ENCODE peak calls at places on chromosomes 13 and 19, in five cellular contexts. G is HCT116, W is transverse colon, B is GM23338, O is H1. S is an unnamed sample.

GRCh38 chr19:55643003-55643732 is at the start of gene ZNF581:
- DNase-seq in G (no peak), W (peak), B (peak), O (no peak), S (no peak)

GRCh38 chr19:46772170-46773017 is 16.0 kb downstream of the SLC1A5 start:
- DNase-seq in G (no peak), W (no peak), B (no peak), O (no peak), S (no peak)

GRCh38 chr13:69882451-69882850 is 225.2 kb upstream of the ATXN8OS start:
- DNase-seq in G (no peak), W (no peak), B (no peak), O (no peak), S (no peak)

GRCh38 chr13:79340490-79340889 is 65.6 kb downstream of the RBM26 start:
- DNase-seq in G (no peak), W (no peak), B (no peak), O (no peak), S (no peak)

GRCh38 chr13:30268673-30269072 is 38.7 kb downstream of the KATNAL1 start:
- DNase-seq in G (no peak), W (no peak), B (no peak), O (no peak), S (no peak)

GRCh38 chr13:70568571-70568970 is 460.3 kb upstream of the KLHL1 start:
- DNase-seq in G (peak), W (no peak), B (peak), O (no peak), S (peak)

GRCh38 chr19:28632357-28633076 is 580.4 kb downstream of the UQCRFS1 start:
- DNase-seq in G (no peak), W (no peak), B (no peak), O (no peak), S (no peak)

GRCh38 chr13:33717775-33718174 is 100.2 kb upstream of the RFC3 start:
- DNase-seq in G (no peak), W (no peak), B (no peak), O (no peak), S (no peak)

GRCh38 chr13:51978836-51979556 is 32.3 kb downstream of the ATP7B start:
- DNase-seq in G (no peak), W (peak), B (no peak), O (no peak), S (no peak)

GRCh38 chr13:80341771-80342271 is 895 bp upstream of the SPRY2 start:
- DNase-seq in G (no peak), W (peak), B (peak), O (no peak), S (no peak)

GRCh38 chr19:48596679-48597465 is 9.7 kb upstream of the SPACA4 start:
- DNase-seq in G (no peak), W (no peak), B (no peak), O (no peak), S (no peak)

GRCh38 chr13:73754727-73755292 is 379.4 kb downstream of the KLF12 start:
- DNase-seq in G (peak), W (no peak), B (peak), O (no peak), S (peak)

GRCh38 chr13:64480206-64480605 is 2749.9 kb downstream of the PCDH9 start:
- DNase-seq in G (no peak), W (no peak), B (no peak), O (no peak), S (no peak)

GRCh38 chr19:34134190-34135032 is 37.9 kb upstream of the LSM14A start:
- DNase-seq in G (peak), W (peak), B (peak), O (peak), S (peak)

GRCh38 chr13:99985243-99985874 is 3.8 kb downstream of the ZIC2 start:
- DNase-seq in G (no peak), W (no peak), B (peak), O (no peak), S (no peak)

GRCh38 chr13:38180670-38181069 is 169.0 kb upstream of the UFM1 start:
- DNase-seq in G (no peak), W (no peak), B (no peak), O (no peak), S (no peak)

GRCh38 chr19:57560049-57560491 is 407 bp upstream of the ZNF550 start:
- DNase-seq in G (no peak), W (no peak), B (no peak), O (no peak), S (no peak)

GRCh38 chr19:49858591-49858985 is 7.6 kb downstream of the PTOV1 start:
- DNase-seq in G (no peak), W (no peak), B (no peak), O (no peak), S (no peak)

GRCh38 chr19:38252935-38253691 is 3.1 kb downstream of the PPP1R14A start:
- DNase-seq in G (no peak), W (no peak), B (no peak), O (no peak), S (no peak)

GRCh38 chr13:98842858-98843481 is 90.5 kb upstream of the SLC15A1 start:
- DNase-seq in G (peak), W (peak), B (peak), O (no peak), S (peak)

GRCh38 chr13:114230117-114230516 is 4.6 kb upstream of the CDC16 start:
- DNase-seq in G (no peak), W (no peak), B (peak), O (no peak), S (no peak)

GRCh38 chr13:98778749-98779148 is 26.3 kb upstream of the SLC15A1 start:
- DNase-seq in G (no peak), W (no peak), B (no peak), O (no peak), S (no peak)

GRCh38 chr19:46386996-46387712 is 26.2 kb downstream of the CCDC8 start:
- DNase-seq in G (no peak), W (no peak), B (no peak), O (no peak), S (no peak)

GRCh38 chr19:38017504-38018150 is 110.6 kb downstream of the SIPA1L3 start:
- DNase-seq in G (no peak), W (no peak), B (no peak), O (no peak), S (no peak)

GRCh38 chr13:38213307-38213706 is 136.3 kb upstream of the UFM1 start:
- DNase-seq in G (no peak), W (no peak), B (no peak), O (no peak), S (no peak)

GRCh38 chr19:1825909-1826556 is 14.0 kb upstream of the ATP8B3 start:
- DNase-seq in G (no peak), W (peak), B (peak), O (peak), S (no peak)

GRCh38 chr19:18898533-18899408 is 2.8 kb upstream of the CERS1 start:
- DNase-seq in G (no peak), W (no peak), B (no peak), O (no peak), S (no peak)

GRCh38 chr13:99871249-99871898 is 100.2 kb downstream of the ZIC5 start:
- DNase-seq in G (no peak), W (no peak), B (no peak), O (no peak), S (no peak)

GRCh38 chr13:21347753-21348318 is 111.3 kb downstream of the ZDHHC20 start:
- DNase-seq in G (no peak), W (no peak), B (peak), O (no peak), S (no peak)

GRCh38 chr19:40223135-40223822 is 3.2 kb downstream of the CCNP start:
- DNase-seq in G (no peak), W (peak), B (peak), O (peak), S (no peak)

GRCh38 chr13:26558074-26558805 is 757 bp downstream of the WASF3 start:
- DNase-seq in G (no peak), W (no peak), B (peak), O (no peak), S (no peak)

GRCh38 chr13:34347784-34348573 is 530.0 kb downstream of the RFC3 start:
- DNase-seq in G (no peak), W (peak), B (peak), O (no peak), S (no peak)

GRCh38 chr19:8635422-8635821 is 5.0 kb downstream of the NFILZ start:
- DNase-seq in G (no peak), W (no peak), B (no peak), O (no peak), S (peak)

DNA sequence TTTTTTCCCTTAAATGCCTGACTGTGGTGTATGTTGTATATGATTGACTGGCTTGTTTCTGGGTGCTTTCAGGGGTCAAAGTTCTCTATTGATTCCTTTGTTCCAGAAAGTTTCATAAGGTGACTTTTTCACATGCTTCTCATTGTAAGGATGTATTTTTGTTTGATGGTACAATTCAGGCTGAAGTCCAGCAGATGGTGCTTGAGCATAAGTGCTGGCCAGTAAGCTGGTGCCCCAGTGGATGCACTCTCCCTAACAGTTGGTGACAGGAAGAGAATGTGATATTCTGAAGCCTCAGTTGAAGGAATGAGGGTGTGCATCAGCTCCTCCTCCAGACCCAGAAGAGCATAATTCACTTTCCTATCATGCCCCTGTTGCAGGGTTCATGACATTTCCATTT is 1941.6 kb upstream of the PRR20A start:
- DNase-seq in G (no peak), W (no peak), B (peak), O (no peak), S (no peak)
- TF ChIP-seq CTCF in G (no peak), W (no peak), B (peak), O (no peak), S (peak)

GRCh38 chr19:10431943-10432735 is 11.8 kb downstream of the PDE4A start:
- DNase-seq in G (no peak), W (peak), B (peak), O (no peak), S (no peak)
- TF ChIP-seq POLR2AphosphoS5 in G (peak), W (no peak), B (no peak), O (no peak), S (no peak)

GRCh38 chr19:12872941-12873890 is 8.0 kb downstream of the DNASE2 start:
- DNase-seq in G (no peak), W (peak), B (peak), O (no peak), S (no peak)
- TF ChIP-seq CTCF in G (no peak), W (no peak), B (peak), O (no peak), S (no peak)

DNA sequence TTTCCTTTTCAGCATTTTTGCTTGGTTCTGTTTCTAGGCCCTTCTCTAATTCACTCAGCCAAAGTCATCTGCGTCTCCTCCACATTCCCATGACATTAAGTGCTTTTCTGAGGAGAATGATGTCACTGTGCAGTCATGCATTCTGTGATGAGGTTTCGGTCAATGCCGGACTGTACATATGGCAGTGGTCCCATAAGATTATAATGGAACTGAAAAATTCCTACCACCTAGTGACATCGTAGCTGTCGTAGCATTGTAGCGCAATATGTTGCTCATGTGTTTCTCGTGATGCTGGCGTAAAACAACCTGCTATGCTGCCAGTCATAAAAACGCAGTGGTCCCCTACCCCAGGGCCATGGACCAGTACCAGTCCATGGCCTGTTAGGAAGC is 63.4 kb upstream of the TNFRSF19 start:
- DNase-seq in G (no peak), W (no peak), B (no peak), O (no peak), S (no peak)
- TF ChIP-seq POLR2AphosphoS5 in G (no peak), W (no peak), B (no peak), O (no peak), S (no peak)

DNA sequence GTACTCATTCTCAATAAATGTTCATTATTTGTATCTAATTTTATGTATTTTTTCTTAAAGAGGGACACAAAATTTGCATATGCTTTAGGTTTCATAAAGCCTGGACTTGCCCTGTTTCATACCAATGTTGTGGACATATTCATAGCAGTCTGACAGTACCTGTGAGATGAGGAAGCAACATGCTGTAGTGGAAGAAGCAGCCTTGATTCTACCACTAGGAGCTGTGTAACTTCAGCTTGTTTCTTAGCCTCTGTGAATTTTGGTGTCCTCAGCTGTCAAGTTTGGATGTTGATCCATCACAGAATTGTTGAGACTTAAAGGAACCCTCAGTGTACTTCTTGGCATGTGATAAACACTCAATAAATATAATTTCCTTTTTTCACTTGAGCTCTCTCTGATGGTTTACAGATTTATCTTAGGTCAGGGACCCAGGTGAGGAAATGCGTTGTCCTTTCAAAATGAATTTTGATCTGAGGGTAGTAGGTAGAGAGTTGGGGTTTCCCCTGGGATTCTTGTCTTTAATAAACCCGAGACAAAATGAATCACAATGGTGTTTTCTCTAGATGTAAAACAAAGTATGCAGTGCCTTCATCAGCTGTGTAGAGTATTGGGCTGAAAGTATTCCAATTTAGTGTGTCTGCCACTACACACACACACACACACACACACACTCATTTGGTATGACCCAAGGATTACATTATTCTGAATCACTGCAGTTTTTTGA is 152.1 kb downstream of the KCNRG start:
- DNase-seq in G (no peak), W (no peak), B (no peak), O (no peak), S (no peak)
- TF ChIP-seq CTCF in G (no peak), W (no peak), B (no peak), O (no peak), S (no peak)

DNA sequence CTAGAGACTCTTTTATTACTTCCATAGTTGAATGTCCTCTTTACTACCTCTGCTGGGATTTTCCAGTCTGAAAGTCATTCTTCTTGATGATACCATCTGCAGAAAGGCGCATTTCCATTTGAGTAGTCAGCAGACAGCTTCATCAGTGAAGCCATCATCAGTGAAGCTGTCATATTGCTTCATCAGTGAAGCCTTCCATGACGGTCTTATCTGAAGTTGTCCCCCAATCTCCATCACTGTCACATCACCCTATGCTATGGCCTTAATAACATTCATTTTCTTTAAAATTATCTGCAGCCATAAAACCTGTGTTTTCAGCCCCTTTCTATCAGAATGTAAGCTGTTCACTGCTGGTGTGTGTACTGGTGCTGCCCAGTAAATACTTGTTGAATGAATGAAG is 151.6 kb downstream of the B3GLCT start:
- DNase-seq in G (no peak), W (no peak), B (no peak), O (no peak), S (no peak)
- TF ChIP-seq POLR2AphosphoS5 in G (no peak), W (no peak), B (no peak), O (no peak), S (no peak)

GRCh38 chr19:16514383-16515019 is 18.3 kb downstream of the C19orf44 start:
- DNase-seq in G (no peak), W (no peak), B (peak), O (no peak), S (no peak)
- TF ChIP-seq CTCF in G (peak), W (no peak), B (no peak), O (peak), S (no peak)

GRCh38 chr19:54136864-54137113 is 773 bp upstream of the CNOT3 start:
- DNase-seq in G (no peak), W (no peak), B (no peak), O (no peak), S (no peak)
- TF ChIP-seq POLR2AphosphoS5 in G (peak), W (peak), B (peak), O (peak), S (peak)

GRCh38 chr13:112931028-112931934 is 37.7 kb upstream of the MCF2L start:
- DNase-seq in G (peak), W (peak), B (peak), O (peak), S (no peak)
- TF ChIP-seq CTCF in G (peak), W (peak), B (peak), O (peak), S (peak)

S was measured in Panc1.